ENCODE peak calls at places on chromosomes 13 and 19, in nine cellular contexts. Z, D, I, V, C, L, S, A and G are unnamed samples.

GRCh38 chr19:31641591-31641990 is 292.4 kb upstream of the TSHZ3 start:
- DNase-seq in Z (no peak), D (no peak), I (no peak), V (no peak), C (no peak), L (no peak), S (no peak), A (no peak), G (no peak)

GRCh38 chr19:50510700-50511068 is 307 bp downstream of the JOSD2 start:
- DNase-seq in Z (peak; percentile 93), D (no peak), I (peak; percentile 62), V (no peak), C (peak; percentile 100), L (no peak), S (no peak), A (no peak), G (no peak)

GRCh38 chr19:2820112-2820702 is 539 bp downstream of the ZNF554 start:
- DNase-seq in Z (peak; percentile 21), D (no peak), I (no peak), V (no peak), C (no peak), L (no peak), S (no peak), A (no peak), G (no peak)

GRCh38 chr13:40192516-40193257 is 473.8 kb downstream of the FOXO1 start:
- DNase-seq in Z (no peak), D (no peak), I (no peak), V (no peak), C (no peak), L (no peak), S (no peak), A (no peak), G (no peak)

GRCh38 chr19:18649371-18650047 is 12.7 kb downstream of the KLHL26 start:
- DNase-seq in Z (no peak), D (no peak), I (peak; percentile 41), V (no peak), C (no peak), L (peak; percentile 90), S (no peak), A (no peak), G (peak; percentile 27)

GRCh38 chr13:65856464-65856863 is 1373.7 kb downstream of the PCDH9 start:
- DNase-seq in Z (no peak), D (no peak), I (no peak), V (peak; percentile 36), C (no peak), L (no peak), S (no peak), A (no peak), G (peak; percentile 78)

GRCh38 chr19:4866595-4867424 is 657 bp downstream of the PLIN3 start:
- DNase-seq in Z (no peak), D (peak; percentile 31), I (no peak), V (peak; percentile 38), C (no peak), L (peak; percentile 81), S (peak; percentile 17), A (no peak), G (peak; percentile 52)

GRCh38 chr13:95298971-95299627 is 2.2 kb downstream of the ABCC4 start:
- DNase-seq in Z (no peak), D (no peak), I (no peak), V (peak; percentile 72), C (no peak), L (no peak), S (no peak), A (no peak), G (peak; percentile 87)

GRCh38 chr19:16571283-16571682 is 932 bp downstream of the SLC35E1 start:
- DNase-seq in Z (no peak), D (no peak), I (no peak), V (peak; percentile 18), C (no peak), L (no peak), S (no peak), A (no peak), G (no peak)